ENCODE peak calls at places on chromosomes 13 and 19, in five cellular contexts. One of them, this sample, is unnamed.

GRCh38 chr19:18659281-18660050 is 22.6 kb downstream of the KLHL26 start:
- DNase-seq in fibroblast of mammary gland: peak
- DNase-seq in nucleus accumbens: no peak
- DNase-seq in body of pancreas: peak
- DNase-seq in SK-N-SH: peak
- DNase-seq in this sample: no peak

GRCh38 chr13:83449666-83450395 is 432.4 kb downstream of the SLITRK1 start:
- DNase-seq in fibroblast of mammary gland: peak
- DNase-seq in nucleus accumbens: no peak
- DNase-seq in body of pancreas: no peak
- DNase-seq in SK-N-SH: no peak
- DNase-seq in this sample: peak

GRCh38 chr19:16660763-16661479 is at the start of gene TMEM38A:
- DNase-seq in fibroblast of mammary gland: no peak
- DNase-seq in nucleus accumbens: no peak
- DNase-seq in body of pancreas: peak
- DNase-seq in SK-N-SH: peak
- DNase-seq in this sample: no peak

GRCh38 chr13:95338905-95339304 is 37.7 kb upstream of the ABCC4 start:
- DNase-seq in fibroblast of mammary gland: no peak
- DNase-seq in nucleus accumbens: no peak
- DNase-seq in body of pancreas: no peak
- DNase-seq in SK-N-SH: no peak
- DNase-seq in this sample: no peak

GRCh38 chr19:39083983-39084731 is at the start of gene ACP7:
- DNase-seq in fibroblast of mammary gland: no peak
- DNase-seq in nucleus accumbens: no peak
- DNase-seq in body of pancreas: peak
- DNase-seq in SK-N-SH: peak
- DNase-seq in this sample: no peak

GRCh38 chr13:25752957-25753540 is 298.8 kb downstream of the SHISA2 start:
- DNase-seq in fibroblast of mammary gland: peak
- DNase-seq in nucleus accumbens: no peak
- DNase-seq in body of pancreas: peak
- DNase-seq in SK-N-SH: no peak
- DNase-seq in this sample: peak

GRCh38 chr19:16588089-16588823 is 16.0 kb upstream of the SLC35E1 start:
- DNase-seq in fibroblast of mammary gland: peak
- DNase-seq in nucleus accumbens: no peak
- DNase-seq in body of pancreas: peak
- DNase-seq in SK-N-SH: peak
- DNase-seq in this sample: no peak

GRCh38 chr13:47990427-47990826 is 10.6 kb downstream of the SUCLA2 start:
- DNase-seq in fibroblast of mammary gland: no peak
- DNase-seq in nucleus accumbens: no peak
- DNase-seq in body of pancreas: no peak
- DNase-seq in SK-N-SH: no peak
- DNase-seq in this sample: no peak

GRCh38 chr19:22945560-22945959 is 57.4 kb downstream of the ZNF728 start:
- DNase-seq in fibroblast of mammary gland: peak
- DNase-seq in nucleus accumbens: no peak
- DNase-seq in body of pancreas: no peak
- DNase-seq in SK-N-SH: no peak
- DNase-seq in this sample: no peak

GRCh38 chr19:47573076-47574026 is at the start of gene ZNF541:
- DNase-seq in fibroblast of mammary gland: peak
- DNase-seq in nucleus accumbens: peak
- DNase-seq in body of pancreas: peak
- DNase-seq in SK-N-SH: peak
- DNase-seq in this sample: no peak